ENCODE peak calls at places on chromosomes 7 and 10, in six cellular contexts. M, Q, I, J, R and K are unnamed samples.

GRCh38 chr10:60650272-60650800 is 127.9 kb upstream of the CDK1 start:
- DNase-seq in M (no peak), Q (no peak), I (no peak), J (no peak), R (no peak), K (no peak)

GRCh38 chr7:57308631-57309408 is 141.2 kb upstream of the ZNF716 start:
- DNase-seq in M (no peak), Q (no peak), I (no peak), J (no peak), R (no peak), K (no peak)

GRCh38 chr7:142039231-142039630 is 43.6 kb downstream of the MGAM start:
- DNase-seq in M (no peak), Q (no peak), I (no peak), J (no peak), R (no peak), K (no peak)

GRCh38 chr10:34205452-34205851 is 609.6 kb downstream of the PARD3 start:
- DNase-seq in M (no peak), Q (no peak), I (no peak), J (no peak), R (no peak), K (no peak)

GRCh38 chr10:81995254-81995653 is 120.3 kb downstream of the NRG3 start:
- DNase-seq in M (no peak), Q (no peak), I (no peak), J (no peak), R (no peak), K (no peak)

GRCh38 chr7:69922011-69922803 is 323.9 kb downstream of the AUTS2 start:
- DNase-seq in M (no peak), Q (no peak), I (no peak), J (no peak), R (peak; percentile 23), K (no peak)

GRCh38 chr10:11483189-11484148 is 128.0 kb downstream of the USP6NL start:
- DNase-seq in M (no peak), Q (no peak), I (no peak), J (no peak), R (no peak), K (no peak)

GRCh38 chr10:95287281-95287680 is 3.5 kb downstream of the PDLIM1 start:
- DNase-seq in M (no peak), Q (peak; percentile 5), I (no peak), J (no peak), R (no peak), K (no peak)

DNA sequence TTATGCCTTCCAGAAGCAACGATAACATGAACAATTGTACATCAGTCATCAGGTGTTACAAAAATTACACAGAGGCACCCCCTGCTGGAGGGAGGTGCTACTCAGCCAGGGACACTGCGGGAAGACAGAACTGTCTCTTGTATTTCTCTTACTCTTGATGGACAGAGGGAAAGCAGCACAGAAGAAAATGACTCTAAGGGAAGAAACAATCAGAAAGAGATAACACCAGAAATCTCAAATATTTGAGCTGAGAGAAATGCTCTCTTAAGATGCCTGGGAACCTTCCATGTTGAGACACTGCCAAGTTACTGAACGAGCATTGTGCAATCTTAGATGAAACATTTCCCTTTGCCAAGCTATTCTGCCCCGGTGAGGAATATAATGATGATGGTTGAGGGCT is 227.6 kb upstream of the NPSR1 start:
- DNase-seq in M (no peak), Q (no peak), I (no peak), J (peak; percentile 35), R (peak; percentile 14), K (peak; percentile 2)
- TF ChIP-seq CTCF in M (peak; percentile 46), Q (no peak), I (no peak), J (peak; percentile 86), R (peak; percentile 20), K (peak; percentile 58)

GRCh38 chr10:122546242-122546641 is 14.3 kb upstream of the DMBT1 start:
- DNase-seq in M (no peak), Q (peak; percentile 52), I (no peak), J (no peak), R (no peak), K (no peak)
- TF ChIP-seq CTCF in M (no peak), Q (no peak), I (no peak), J (no peak), R (no peak), K (no peak)

DNA sequence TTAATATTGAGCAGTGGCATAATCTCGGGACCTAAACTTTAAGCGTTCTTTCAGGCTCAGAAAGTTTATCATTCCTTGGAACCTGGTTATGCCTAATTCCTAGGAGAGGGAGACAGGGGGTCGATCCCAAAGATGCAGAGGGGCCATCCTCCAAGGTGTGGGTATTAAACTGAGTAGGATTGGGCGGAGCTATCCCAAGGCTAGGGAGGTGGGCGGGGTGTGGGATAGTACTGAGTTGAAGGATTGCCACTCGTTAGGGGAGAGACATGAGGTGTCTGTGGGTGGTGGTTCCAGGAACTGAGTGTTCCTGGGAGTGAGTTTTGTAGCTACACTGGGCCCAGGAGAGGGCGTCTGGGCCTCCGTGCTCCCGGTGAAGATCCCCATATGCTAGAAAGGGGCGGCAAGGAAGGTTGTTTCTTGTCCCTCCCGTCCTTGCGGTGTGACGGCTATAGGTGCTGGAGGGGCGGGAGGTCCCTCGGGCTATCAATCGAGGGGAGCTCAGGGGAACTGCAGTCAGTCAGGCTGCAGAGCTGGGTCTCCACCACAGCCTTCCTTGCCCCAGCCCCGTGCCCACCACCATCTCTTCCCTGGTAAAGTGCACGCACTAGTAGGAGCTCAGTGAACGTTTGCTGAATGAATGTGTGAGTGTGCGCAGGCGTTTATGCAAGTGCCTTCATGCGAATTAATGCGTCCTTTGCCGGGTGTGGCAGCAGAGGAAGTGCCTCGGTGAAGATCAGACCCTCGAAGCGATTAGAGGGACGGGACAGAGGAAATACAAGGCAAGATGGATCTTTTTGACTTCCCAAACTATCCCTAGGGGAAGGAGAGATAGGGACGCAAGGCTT is 3.0 kb upstream of the HMX2 start:
- DNase-seq in M (peak; percentile 59), Q (no peak), I (peak; percentile 29), J (no peak), R (peak; percentile 33), K (no peak)
- TF ChIP-seq CTCF in M (no peak), Q (no peak), I (no peak), J (no peak), R (no peak), K (no peak)

GRCh38 chr7:46607176-46607575 is 686.1 kb upstream of the IGFBP3 start:
- DNase-seq in M (no peak), Q (no peak), I (no peak), J (no peak), R (no peak), K (no peak)
- TF ChIP-seq CTCF in M (no peak), Q (no peak), I (no peak), J (no peak), R (no peak), K (no peak)

GRCh38 chr7:47508389-47509380 is 73.2 kb downstream of the TNS3 start:
- DNase-seq in M (no peak), Q (no peak), I (no peak), J (no peak), R (no peak), K (no peak)

GRCh38 chr7:47505317-47506007 is 76.4 kb downstream of the TNS3 start:
- DNase-seq in M (no peak), Q (no peak), I (no peak), J (no peak), R (no peak), K (no peak)

GRCh38 chr7:47509571-47509970 is 72.3 kb downstream of the TNS3 start:
- DNase-seq in M (no peak), Q (no peak), I (no peak), J (no peak), R (no peak), K (no peak)

GRCh38 chr7:47506716-47507354 is 75.1 kb downstream of the TNS3 start:
- DNase-seq in M (no peak), Q (no peak), I (no peak), J (no peak), R (no peak), K (no peak)

DNA sequence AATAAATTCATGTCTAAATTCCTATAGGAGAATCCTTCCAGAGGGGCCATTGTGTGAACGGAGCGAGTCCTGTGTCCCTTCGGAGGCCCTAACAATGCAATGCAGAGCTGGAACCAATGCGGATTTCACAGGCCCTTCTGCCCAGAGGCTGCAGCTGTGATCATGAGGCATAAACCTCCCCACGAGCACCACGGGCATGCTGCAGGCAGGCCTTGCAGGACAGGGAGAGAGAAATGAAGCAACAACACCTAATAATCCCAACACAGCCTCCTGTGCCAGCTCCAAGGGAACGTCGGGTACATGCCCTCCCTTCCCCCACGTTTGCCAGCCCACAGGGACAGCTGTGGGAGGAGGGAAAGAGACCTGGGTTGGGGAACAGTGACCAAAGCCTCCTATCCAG is 74.4 kb downstream of the TNS3 start:
- DNase-seq in M (no peak), Q (no peak), I (peak; percentile 40), J (no peak), R (no peak), K (peak; percentile 26)
- TF ChIP-seq CTCF in M (no peak), Q (no peak), I (no peak), J (no peak), R (no peak), K (no peak)

DNA sequence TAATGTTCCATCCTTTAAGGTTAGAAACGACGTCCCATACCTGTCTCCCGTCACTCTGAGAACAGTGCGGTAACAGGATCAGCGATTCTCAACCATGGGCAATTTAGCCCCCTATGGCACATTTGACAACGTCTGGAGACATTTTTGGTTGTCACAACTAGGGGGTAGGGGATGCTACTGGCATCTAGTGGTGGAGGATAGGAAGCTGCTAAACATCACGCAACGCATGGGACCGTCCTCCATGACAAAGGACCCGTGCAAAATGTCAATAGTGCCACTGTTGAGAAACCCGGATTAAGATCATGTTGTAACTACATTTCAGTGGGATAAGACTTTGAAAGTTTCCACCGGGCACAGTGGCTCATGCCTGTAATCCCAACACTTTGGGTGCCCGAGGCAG is 5.0 kb upstream of the PAXIP1 start:
- DNase-seq in M (no peak), Q (no peak), I (no peak), J (no peak), R (no peak), K (peak; percentile 14)
- TF ChIP-seq CTCF in M (peak; percentile 39), Q (no peak), I (peak; percentile 30), J (peak; percentile 32), R (peak; percentile 56), K (peak; percentile 52)

GRCh38 chr10:17805921-17806577 is 3.1 kb upstream of the MRC1 start:
- DNase-seq in M (no peak), Q (no peak), I (no peak), J (no peak), R (no peak), K (no peak)
- TF ChIP-seq CTCF in M (no peak), Q (no peak), I (no peak), J (peak; percentile 45), R (no peak), K (no peak)